ENCODE peak calls at places on chromosome X, in four cellular contexts. One of them, this sample, is unnamed.

GRCh38 chrX:53729756-53730155 is 43.2 kb upstream of the HUWE1 start:
- DNase-seq in NCI-H1417: no peak
- DNase-seq in astrocyte of the spinal cord: no peak
- DNase-seq in stimulated activated CD4-positive, alpha-beta T cell treated with anti-CD3 and anti-CD28 coated beads, Interleukin-4, amount 100 ng/mL, for 48 hours: no peak
- DNase-seq in this sample: no peak

GRCh38 chrX:38224160-38224559 is 3.5 kb upstream of the SRPX start:
- DNase-seq in astrocyte of the spinal cord: no peak
- DNase-seq in stimulated activated CD4-positive, alpha-beta T cell treated with anti-CD3 and anti-CD28 coated beads, Interleukin-4, amount 100 ng/mL, for 48 hours: no peak
- DNase-seq in NCI-H1417: no peak
- DNase-seq in this sample: no peak

GRCh38 chrX:3184176-3184930 is 143.1 kb downstream of the ARSF start:
- DNase-seq in NCI-H1417: no peak
- DNase-seq in astrocyte of the spinal cord: peak
- DNase-seq in stimulated activated CD4-positive, alpha-beta T cell treated with anti-CD3 and anti-CD28 coated beads, Interleukin-4, amount 100 ng/mL, for 48 hours: no peak
- DNase-seq in this sample: no peak

GRCh38 chrX:13270360-13270759 is 49.5 kb downstream of the ATXN3L start:
- DNase-seq in stimulated activated CD4-positive, alpha-beta T cell treated with anti-CD3 and anti-CD28 coated beads, Interleukin-4, amount 100 ng/mL, for 48 hours: no peak
- DNase-seq in NCI-H1417: no peak
- DNase-seq in astrocyte of the spinal cord: no peak
- DNase-seq in this sample: no peak

GRCh38 chrX:149631293-149632165 is at the start of gene TMEM185A:
- DNase-seq in astrocyte of the spinal cord: peak
- DNase-seq in stimulated activated CD4-positive, alpha-beta T cell treated with anti-CD3 and anti-CD28 coated beads, Interleukin-4, amount 100 ng/mL, for 48 hours: peak
- DNase-seq in NCI-H1417: peak
- DNase-seq in this sample: peak

GRCh38 chrX:14673764-14674163 is 144.4 kb downstream of the GLRA2 start:
- DNase-seq in NCI-H1417: peak
- DNase-seq in stimulated activated CD4-positive, alpha-beta T cell treated with anti-CD3 and anti-CD28 coated beads, Interleukin-4, amount 100 ng/mL, for 48 hours: no peak
- DNase-seq in astrocyte of the spinal cord: peak
- DNase-seq in this sample: peak

GRCh38 chrX:65034292-65034640 is 58.0 kb upstream of the ZC4H2 start:
- DNase-seq in stimulated activated CD4-positive, alpha-beta T cell treated with anti-CD3 and anti-CD28 coated beads, Interleukin-4, amount 100 ng/mL, for 48 hours: no peak
- DNase-seq in astrocyte of the spinal cord: no peak
- DNase-seq in NCI-H1417: no peak
- DNase-seq in this sample: no peak

GRCh38 chrX:114619874-114620273 is 36.0 kb downstream of the HTR2C start:
- DNase-seq in stimulated activated CD4-positive, alpha-beta T cell treated with anti-CD3 and anti-CD28 coated beads, Interleukin-4, amount 100 ng/mL, for 48 hours: no peak
- DNase-seq in NCI-H1417: peak
- DNase-seq in astrocyte of the spinal cord: no peak
- DNase-seq in this sample: no peak